ENCODE peak calls at places on chromosomes 7 and 10, in seven cellular contexts. X is islet precursor cell; Q is astrocyte of the spinal cord; Z is activated CD8-positive, alpha-beta memory T cell treated with anti-CD3 and anti-CD28 coated beads, Interleukin-2, amount 10 ng/mL, durations not matched to agents 7 days and 5 days; L is GM04504; W is brain pericyte; F is hepatocyte. G is an unnamed sample.

GRCh38 chr7:150941983-150942590 is 36.0 kb downstream of the KCNH2 start:
- DNase-seq in X (peak; percentile 61), Q (no peak), Z (peak; percentile 75), L (no peak), W (no peak), F (peak; percentile 5), G (peak; percentile 73)

GRCh38 chr10:89078729-89079672 is 88.4 kb downstream of the FAS start:
- DNase-seq in X (no peak), Q (no peak), Z (no peak), L (no peak), W (no peak), F (no peak), G (no peak)

GRCh38 chr7:159010411-159010810 is 134.3 kb downstream of the VIPR2 start:
- DNase-seq in X (no peak), Q (no peak), Z (no peak), L (no peak), W (no peak), F (no peak), G (no peak)

GRCh38 chr7:111255576-111255975 is 164.6 kb downstream of the LRRN3 start:
- DNase-seq in X (no peak), Q (no peak), Z (no peak), L (no peak), W (no peak), F (no peak), G (no peak)

GRCh38 chr10:111598433-111599059 is 521.7 kb downstream of the ADRA2A start:
- DNase-seq in X (peak; percentile 83), Q (peak; percentile 32), Z (peak; percentile 48), L (peak; percentile 45), W (no peak), F (peak; percentile 88), G (peak; percentile 48)

GRCh38 chr10:118447478-118447877 is 105.4 kb upstream of the FAM204A start:
- DNase-seq in X (no peak), Q (no peak), Z (no peak), L (peak; percentile 40), W (no peak), F (no peak), G (no peak)

GRCh38 chr10:116274141-116274861 is 1.3 kb upstream of the GFRA1 start:
- DNase-seq in X (peak; percentile 71), Q (peak; percentile 24), Z (no peak), L (no peak), W (no peak), F (peak; percentile 31), G (no peak)

GRCh38 chr10:127228195-127228785 is 31.9 kb upstream of the INSYN2A start:
- DNase-seq in X (no peak), Q (peak; percentile 6), Z (no peak), L (no peak), W (no peak), F (no peak), G (no peak)

GRCh38 chr7:35694161-35694783 is 663 bp downstream of the HERPUD2 start:
- DNase-seq in X (no peak), Q (peak; percentile 31), Z (peak; percentile 60), L (no peak), W (no peak), F (no peak), G (no peak)

GRCh38 chr10:130137077-130137448 is 872 bp downstream of the GLRX3 start:
- DNase-seq in X (no peak), Q (peak; percentile 36), Z (no peak), L (no peak), W (no peak), F (peak; percentile 68), G (no peak)

GRCh38 chr10:133347636-133348517 is 704 bp downstream of the PRAP1 start:
- DNase-seq in X (no peak), Q (no peak), Z (no peak), L (no peak), W (no peak), F (peak; percentile 71), G (no peak)

GRCh38 chr10:1923586-1923985 is 186.3 kb upstream of the ADARB2 start:
- DNase-seq in X (no peak), Q (no peak), Z (no peak), L (no peak), W (no peak), F (no peak), G (no peak)

GRCh38 chr10:1399431-1400120 is 337.7 kb downstream of the ADARB2 start:
- DNase-seq in X (no peak), Q (no peak), Z (peak; percentile 11), L (no peak), W (no peak), F (no peak), G (peak; percentile 11)

GRCh38 chr10:128072941-128073615 is 53.1 kb downstream of the MKI67 start:
- DNase-seq in X (no peak), Q (no peak), Z (no peak), L (no peak), W (no peak), F (no peak), G (no peak)

GRCh38 chr10:97703398-97704067 is 10.0 kb upstream of the MARVELD1 start:
- DNase-seq in X (no peak), Q (no peak), Z (no peak), L (no peak), W (no peak), F (no peak), G (no peak)

GRCh38 chr7:24907311-24907886 is 72.6 kb downstream of the OSBPL3 start:
- DNase-seq in X (no peak), Q (peak; percentile 63), Z (peak; percentile 69), L (no peak), W (no peak), F (no peak), G (peak; percentile 52)

GRCh38 chr10:23556727-23557440 is 118.0 kb downstream of the OTUD1 start:
- DNase-seq in X (no peak), Q (peak; percentile 38), Z (no peak), L (peak; percentile 6), W (no peak), F (no peak), G (no peak)

GRCh38 chr10:93436577-93436976 is 45.6 kb downstream of the MYOF start:
- DNase-seq in X (no peak), Q (peak; percentile 99), Z (no peak), L (peak; percentile 92), W (peak; percentile 55), F (peak; percentile 77), G (no peak)

GRCh38 chr7:121081327-121081936 is 92.9 kb downstream of the CPED1 start:
- DNase-seq in X (no peak), Q (peak; percentile 82), Z (no peak), L (peak; percentile 56), W (peak; percentile 62), F (peak; percentile 60), G (no peak)

GRCh38 chr7:55060690-55061414 is 42.0 kb downstream of the EGFR start:
- DNase-seq in X (no peak), Q (peak; percentile 51), Z (no peak), L (no peak), W (no peak), F (no peak), G (no peak)

GRCh38 chr7:110010379-110010778 is 1080.5 kb upstream of the LRRN3 start:
- DNase-seq in X (peak; percentile 89), Q (no peak), Z (no peak), L (no peak), W (no peak), F (peak; percentile 31), G (no peak)